ENCODE peak calls at places on chromosomes 12 and 14, in ten cellular contexts. One of them, this sample, is unnamed.

GRCh38 chr14:99899578-99900178 is 106.5 kb downstream of the EML1 start:
- DNase-seq in adipocyte: peak
- DNase-seq in left ventricle myocardium inferior: no peak
- DNase-seq in NCI-H2227 treated with DMSO at 0.1 percent for 48 hours: peak
- DNase-seq in gastrocnemius medialis: no peak
- DNase-seq in CD14-positive monocyte: no peak
- DNase-seq in endothelial cell: no peak
- DNase-seq in lower leg skin: no peak
- DNase-seq in naive thymus-derived CD8-positive, alpha-beta T cell: no peak
- DNase-seq in stimulated activated effector memory CD8-positive, alpha-beta T cell treated with anti-CD3 and anti-CD28 coated beads, Interleukin-12 subunit alpha, Interleukin-12 subunit beta, amount 100 ng/mL, for 72 hours: no peak
- DNase-seq in this sample: no peak

GRCh38 chr12:107127482-107128185 is 34.3 kb upstream of the CRY1 start:
- DNase-seq in NCI-H2227 treated with DMSO at 0.1 percent for 48 hours: no peak
- DNase-seq in left ventricle myocardium inferior: no peak
- DNase-seq in stimulated activated effector memory CD8-positive, alpha-beta T cell treated with anti-CD3 and anti-CD28 coated beads, Interleukin-12 subunit alpha, Interleukin-12 subunit beta, amount 100 ng/mL, for 72 hours: no peak
- DNase-seq in gastrocnemius medialis: no peak
- DNase-seq in lower leg skin: no peak
- DNase-seq in naive thymus-derived CD8-positive, alpha-beta T cell: no peak
- DNase-seq in adipocyte: no peak
- DNase-seq in CD14-positive monocyte: no peak
- DNase-seq in endothelial cell: no peak
- DNase-seq in this sample: no peak

GRCh38 chr14:65502676-65503124 is 90.2 kb downstream of the FUT8 start:
- DNase-seq in endothelial cell: no peak
- DNase-seq in CD14-positive monocyte: no peak
- DNase-seq in left ventricle myocardium inferior: no peak
- DNase-seq in naive thymus-derived CD8-positive, alpha-beta T cell: no peak
- DNase-seq in NCI-H2227 treated with DMSO at 0.1 percent for 48 hours: no peak
- DNase-seq in stimulated activated effector memory CD8-positive, alpha-beta T cell treated with anti-CD3 and anti-CD28 coated beads, Interleukin-12 subunit alpha, Interleukin-12 subunit beta, amount 100 ng/mL, for 72 hours: no peak
- DNase-seq in gastrocnemius medialis: no peak
- DNase-seq in lower leg skin: no peak
- DNase-seq in adipocyte: peak
- DNase-seq in this sample: no peak

GRCh38 chr12:96889273-96889933 is 17.7 kb upstream of the NEDD1 start:
- DNase-seq in left ventricle myocardium inferior: no peak
- DNase-seq in CD14-positive monocyte: no peak
- DNase-seq in stimulated activated effector memory CD8-positive, alpha-beta T cell treated with anti-CD3 and anti-CD28 coated beads, Interleukin-12 subunit alpha, Interleukin-12 subunit beta, amount 100 ng/mL, for 72 hours: no peak
- DNase-seq in NCI-H2227 treated with DMSO at 0.1 percent for 48 hours: no peak
- DNase-seq in naive thymus-derived CD8-positive, alpha-beta T cell: no peak
- DNase-seq in adipocyte: peak
- DNase-seq in gastrocnemius medialis: no peak
- DNase-seq in lower leg skin: no peak
- DNase-seq in endothelial cell: no peak
- DNase-seq in this sample: peak

GRCh38 chr12:46549527-46550265 is 177.1 kb upstream of the SLC38A2 start:
- DNase-seq in NCI-H2227 treated with DMSO at 0.1 percent for 48 hours: no peak
- DNase-seq in adipocyte: peak
- DNase-seq in endothelial cell: no peak
- DNase-seq in left ventricle myocardium inferior: no peak
- DNase-seq in gastrocnemius medialis: no peak
- DNase-seq in stimulated activated effector memory CD8-positive, alpha-beta T cell treated with anti-CD3 and anti-CD28 coated beads, Interleukin-12 subunit alpha, Interleukin-12 subunit beta, amount 100 ng/mL, for 72 hours: peak
- DNase-seq in CD14-positive monocyte: peak
- DNase-seq in lower leg skin: no peak
- DNase-seq in naive thymus-derived CD8-positive, alpha-beta T cell: no peak
- DNase-seq in this sample: no peak

GRCh38 chr14:23402296-23403138 is 5.6 kb downstream of the MYH6 start:
- DNase-seq in left ventricle myocardium inferior: peak
- DNase-seq in gastrocnemius medialis: peak
- DNase-seq in adipocyte: no peak
- DNase-seq in CD14-positive monocyte: no peak
- DNase-seq in stimulated activated effector memory CD8-positive, alpha-beta T cell treated with anti-CD3 and anti-CD28 coated beads, Interleukin-12 subunit alpha, Interleukin-12 subunit beta, amount 100 ng/mL, for 72 hours: no peak
- DNase-seq in naive thymus-derived CD8-positive, alpha-beta T cell: no peak
- DNase-seq in endothelial cell: no peak
- DNase-seq in NCI-H2227 treated with DMSO at 0.1 percent for 48 hours: no peak
- DNase-seq in lower leg skin: no peak
- DNase-seq in this sample: no peak

GRCh38 chr12:91507754-91508153 is 325.1 kb upstream of the DCN start:
- DNase-seq in endothelial cell: no peak
- DNase-seq in gastrocnemius medialis: no peak
- DNase-seq in CD14-positive monocyte: no peak
- DNase-seq in stimulated activated effector memory CD8-positive, alpha-beta T cell treated with anti-CD3 and anti-CD28 coated beads, Interleukin-12 subunit alpha, Interleukin-12 subunit beta, amount 100 ng/mL, for 72 hours: no peak
- DNase-seq in lower leg skin: no peak
- DNase-seq in naive thymus-derived CD8-positive, alpha-beta T cell: no peak
- DNase-seq in NCI-H2227 treated with DMSO at 0.1 percent for 48 hours: no peak
- DNase-seq in left ventricle myocardium inferior: no peak
- DNase-seq in adipocyte: peak
- DNase-seq in this sample: no peak

GRCh38 chr14:101005447-101005846 is 101.9 kb upstream of the RTL1 start:
- DNase-seq in lower leg skin: peak
- DNase-seq in adipocyte: no peak
- DNase-seq in left ventricle myocardium inferior: peak
- DNase-seq in naive thymus-derived CD8-positive, alpha-beta T cell: no peak
- DNase-seq in gastrocnemius medialis: no peak
- DNase-seq in stimulated activated effector memory CD8-positive, alpha-beta T cell treated with anti-CD3 and anti-CD28 coated beads, Interleukin-12 subunit alpha, Interleukin-12 subunit beta, amount 100 ng/mL, for 72 hours: no peak
- DNase-seq in endothelial cell: no peak
- DNase-seq in CD14-positive monocyte: no peak
- DNase-seq in NCI-H2227 treated with DMSO at 0.1 percent for 48 hours: no peak
- DNase-seq in this sample: no peak

GRCh38 chr12:110940296-110940695 is 19.9 kb upstream of the MYL2 start:
- DNase-seq in adipocyte: no peak
- DNase-seq in stimulated activated effector memory CD8-positive, alpha-beta T cell treated with anti-CD3 and anti-CD28 coated beads, Interleukin-12 subunit alpha, Interleukin-12 subunit beta, amount 100 ng/mL, for 72 hours: no peak
- DNase-seq in NCI-H2227 treated with DMSO at 0.1 percent for 48 hours: no peak
- DNase-seq in left ventricle myocardium inferior: no peak
- DNase-seq in CD14-positive monocyte: no peak
- DNase-seq in naive thymus-derived CD8-positive, alpha-beta T cell: no peak
- DNase-seq in endothelial cell: no peak
- DNase-seq in gastrocnemius medialis: no peak
- DNase-seq in lower leg skin: no peak
- DNase-seq in this sample: no peak

GRCh38 chr12:71125515-71125914 is 32.3 kb downstream of the TSPAN8 start:
- DNase-seq in endothelial cell: no peak
- DNase-seq in left ventricle myocardium inferior: no peak
- DNase-seq in gastrocnemius medialis: no peak
- DNase-seq in stimulated activated effector memory CD8-positive, alpha-beta T cell treated with anti-CD3 and anti-CD28 coated beads, Interleukin-12 subunit alpha, Interleukin-12 subunit beta, amount 100 ng/mL, for 72 hours: no peak
- DNase-seq in adipocyte: no peak
- DNase-seq in CD14-positive monocyte: no peak
- DNase-seq in lower leg skin: no peak
- DNase-seq in naive thymus-derived CD8-positive, alpha-beta T cell: no peak
- DNase-seq in NCI-H2227 treated with DMSO at 0.1 percent for 48 hours: no peak
- DNase-seq in this sample: no peak

GRCh38 chr12:229441-230191 is 15.7 kb upstream of the SLC6A12 start:
- DNase-seq in NCI-H2227 treated with DMSO at 0.1 percent for 48 hours: no peak
- DNase-seq in CD14-positive monocyte: no peak
- DNase-seq in gastrocnemius medialis: no peak
- DNase-seq in stimulated activated effector memory CD8-positive, alpha-beta T cell treated with anti-CD3 and anti-CD28 coated beads, Interleukin-12 subunit alpha, Interleukin-12 subunit beta, amount 100 ng/mL, for 72 hours: no peak
- DNase-seq in adipocyte: no peak
- DNase-seq in naive thymus-derived CD8-positive, alpha-beta T cell: no peak
- DNase-seq in endothelial cell: no peak
- DNase-seq in lower leg skin: no peak
- DNase-seq in left ventricle myocardium inferior: no peak
- DNase-seq in this sample: no peak

GRCh38 chr12:1846421-1847405 is 26.3 kb downstream of the LRTM2 start:
- DNase-seq in gastrocnemius medialis: no peak
- DNase-seq in CD14-positive monocyte: peak
- DNase-seq in lower leg skin: no peak
- DNase-seq in adipocyte: no peak
- DNase-seq in NCI-H2227 treated with DMSO at 0.1 percent for 48 hours: no peak
- DNase-seq in naive thymus-derived CD8-positive, alpha-beta T cell: no peak
- DNase-seq in endothelial cell: no peak
- DNase-seq in stimulated activated effector memory CD8-positive, alpha-beta T cell treated with anti-CD3 and anti-CD28 coated beads, Interleukin-12 subunit alpha, Interleukin-12 subunit beta, amount 100 ng/mL, for 72 hours: no peak
- DNase-seq in left ventricle myocardium inferior: no peak
- DNase-seq in this sample: no peak

GRCh38 chr12:94171595-94171930 is 23.2 kb downstream of the PLXNC1 start:
- DNase-seq in lower leg skin: no peak
- DNase-seq in CD14-positive monocyte: no peak
- DNase-seq in adipocyte: no peak
- DNase-seq in left ventricle myocardium inferior: no peak
- DNase-seq in naive thymus-derived CD8-positive, alpha-beta T cell: no peak
- DNase-seq in gastrocnemius medialis: no peak
- DNase-seq in stimulated activated effector memory CD8-positive, alpha-beta T cell treated with anti-CD3 and anti-CD28 coated beads, Interleukin-12 subunit alpha, Interleukin-12 subunit beta, amount 100 ng/mL, for 72 hours: no peak
- DNase-seq in NCI-H2227 treated with DMSO at 0.1 percent for 48 hours: no peak
- DNase-seq in endothelial cell: no peak
- DNase-seq in this sample: no peak

This sample was measured in H54.